ENCODE peak calls at places on chromosomes 13 and 19, in ten cellular contexts. Q, F, E, W, O, Z, I, L, R and C are unnamed samples.

GRCh38 chr13:73215807-73216206 is 157.0 kb downstream of the KLF5 start:
- DNase-seq in Q (peak), F (no peak), E (no peak), W (no peak), O (no peak), Z (no peak), I (no peak), L (peak), R (no peak), C (no peak)

GRCh38 chr13:22061371-22061805 is 390.5 kb downstream of the FGF9 start:
- DNase-seq in Q (no peak), F (no peak), E (no peak), W (no peak), O (no peak), Z (no peak), I (no peak), L (no peak), R (no peak), C (no peak)

GRCh38 chr13:106533101-106533939 is 2.1 kb downstream of the EFNB2 start:
- DNase-seq in Q (peak), F (peak), E (peak), W (peak), O (peak), Z (peak), I (no peak), L (peak), R (peak), C (peak)

GRCh38 chr13:24270639-24271131 is 38.7 kb upstream of the C1QTNF9 start:
- DNase-seq in Q (peak), F (peak), E (peak), W (no peak), O (peak), Z (peak), I (no peak), L (no peak), R (peak), C (peak)

GRCh38 chr13:74134777-74135305 is 637 bp upstream of the KLF12 start:
- DNase-seq in Q (no peak), F (no peak), E (peak), W (peak), O (no peak), Z (peak), I (peak), L (no peak), R (peak), C (no peak)

GRCh38 chr13:20847298-20847697 is 55.2 kb downstream of the XPO4 start:
- DNase-seq in Q (no peak), F (no peak), E (no peak), W (no peak), O (no peak), Z (no peak), I (no peak), L (no peak), R (no peak), C (no peak)

GRCh38 chr13:25943666-25944065 is 108.2 kb downstream of the SHISA2 start:
- DNase-seq in Q (no peak), F (peak), E (no peak), W (no peak), O (no peak), Z (no peak), I (no peak), L (no peak), R (no peak), C (no peak)

GRCh38 chr19:16801599-16801998 is 27.6 kb upstream of the SIN3B start:
- DNase-seq in Q (peak), F (no peak), E (no peak), W (no peak), O (peak), Z (no peak), I (no peak), L (no peak), R (no peak), C (no peak)

GRCh38 chr13:110397445-110397844 is 90.4 kb downstream of the COL4A2 start:
- DNase-seq in Q (peak), F (no peak), E (no peak), W (no peak), O (peak), Z (no peak), I (no peak), L (peak), R (peak), C (peak)

GRCh38 chr13:114124921-114125320 is 7.5 kb downstream of the RASA3 start:
- DNase-seq in Q (peak), F (no peak), E (peak), W (no peak), O (no peak), Z (no peak), I (no peak), L (no peak), R (no peak), C (no peak)

GRCh38 chr19:52351512-52351911 is 15.5 kb downstream of the ZNF610 start:
- DNase-seq in Q (no peak), F (no peak), E (no peak), W (peak), O (no peak), Z (no peak), I (no peak), L (no peak), R (no peak), C (no peak)

GRCh38 chr13:51935326-51936171 is 73.8 kb downstream of the CCDC70 start:
- DNase-seq in Q (no peak), F (no peak), E (no peak), W (peak), O (no peak), Z (peak), I (peak), L (no peak), R (no peak), C (no peak)

GRCh38 chr13:26706381-26706780 is 54.2 kb downstream of the GPR12 start:
- DNase-seq in Q (no peak), F (no peak), E (no peak), W (no peak), O (no peak), Z (no peak), I (no peak), L (no peak), R (no peak), C (no peak)

GRCh38 chr13:91726666-91727065 is 328.2 kb downstream of the GPC5 start:
- DNase-seq in Q (no peak), F (no peak), E (no peak), W (no peak), O (no peak), Z (no peak), I (no peak), L (no peak), R (no peak), C (no peak)

GRCh38 chr13:38830442-38831045 is 143.7 kb downstream of the FREM2 start:
- DNase-seq in Q (no peak), F (no peak), E (no peak), W (no peak), O (no peak), Z (no peak), I (no peak), L (no peak), R (no peak), C (no peak)

GRCh38 chr13:24097064-24097463 is 63.5 kb upstream of the SPATA13 start:
- DNase-seq in Q (peak), F (peak), E (no peak), W (no peak), O (peak), Z (no peak), I (no peak), L (no peak), R (no peak), C (no peak)

GRCh38 chr19:32387701-32388392 is 17.7 kb upstream of the DPY19L3 start:
- DNase-seq in Q (peak), F (no peak), E (no peak), W (no peak), O (no peak), Z (no peak), I (no peak), L (no peak), R (no peak), C (no peak)

GRCh38 chr13:21594715-21595545 is 9.0 kb downstream of the MICU2 start:
- DNase-seq in Q (no peak), F (no peak), E (no peak), W (no peak), O (no peak), Z (no peak), I (no peak), L (no peak), R (no peak), C (no peak)

DNA sequence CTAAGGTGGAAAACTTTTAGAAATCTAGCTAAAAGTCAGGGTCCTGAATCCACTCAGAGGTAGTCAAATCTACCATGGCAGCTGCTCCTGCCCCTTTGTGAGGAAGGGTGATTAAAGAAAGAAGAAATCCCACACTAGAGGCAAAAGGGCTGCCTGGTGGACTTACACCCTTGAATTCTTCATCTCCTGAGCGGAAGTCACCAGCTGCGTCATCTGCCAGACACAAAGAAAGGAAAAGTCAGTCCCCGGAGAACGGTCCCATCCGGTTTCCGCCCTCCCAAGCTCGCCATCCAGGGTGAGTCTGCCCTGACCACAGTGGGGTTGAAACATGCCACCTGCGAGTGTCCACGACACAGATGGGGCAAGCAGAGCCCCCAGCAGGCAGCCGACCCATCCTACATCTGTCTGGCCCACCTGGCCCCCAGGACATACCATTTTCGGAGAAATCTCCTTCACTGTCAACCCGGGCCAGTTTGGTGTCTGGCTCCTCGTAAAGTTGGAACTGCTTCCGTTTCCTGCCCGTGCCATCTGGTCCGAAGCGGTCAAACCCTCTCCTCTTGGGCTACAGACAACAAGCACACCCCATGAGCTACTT is 7.7 kb downstream of the AKAP8 start:
- DNase-seq in Q (no peak), F (no peak), E (no peak), W (no peak), O (no peak), Z (no peak), I (no peak), L (no peak), R (no peak), C (no peak)
- TF ChIP-seq POLR2A in Q (no peak), F (no peak), E (no peak), W (no peak), O (no peak), Z (no peak), I (no peak), L (no peak), R (no peak), C (no peak)

GRCh38 chr19:2089001-2089711 is 7.0 kb downstream of the MOB3A start:
- DNase-seq in Q (peak), F (no peak), E (no peak), W (no peak), O (no peak), Z (no peak), I (no peak), L (peak), R (no peak), C (no peak)
- TF ChIP-seq CTCF in Q (no peak), F (no peak), E (no peak), W (no peak), O (no peak), Z (no peak), I (no peak), L (no peak), R (no peak), C (no peak)

GRCh38 chr19:35330475-35330874 is 1.5 kb downstream of the CD22 start:
- DNase-seq in Q (no peak), F (no peak), E (no peak), W (no peak), O (no peak), Z (no peak), I (no peak), L (no peak), R (no peak), C (no peak)
- H3K27ac ChIP-seq in Q (no peak), F (no peak), E (no peak), W (no peak), O (no peak), Z (no peak), I (no peak), L (no peak), R (no peak), C (no peak)

DNA sequence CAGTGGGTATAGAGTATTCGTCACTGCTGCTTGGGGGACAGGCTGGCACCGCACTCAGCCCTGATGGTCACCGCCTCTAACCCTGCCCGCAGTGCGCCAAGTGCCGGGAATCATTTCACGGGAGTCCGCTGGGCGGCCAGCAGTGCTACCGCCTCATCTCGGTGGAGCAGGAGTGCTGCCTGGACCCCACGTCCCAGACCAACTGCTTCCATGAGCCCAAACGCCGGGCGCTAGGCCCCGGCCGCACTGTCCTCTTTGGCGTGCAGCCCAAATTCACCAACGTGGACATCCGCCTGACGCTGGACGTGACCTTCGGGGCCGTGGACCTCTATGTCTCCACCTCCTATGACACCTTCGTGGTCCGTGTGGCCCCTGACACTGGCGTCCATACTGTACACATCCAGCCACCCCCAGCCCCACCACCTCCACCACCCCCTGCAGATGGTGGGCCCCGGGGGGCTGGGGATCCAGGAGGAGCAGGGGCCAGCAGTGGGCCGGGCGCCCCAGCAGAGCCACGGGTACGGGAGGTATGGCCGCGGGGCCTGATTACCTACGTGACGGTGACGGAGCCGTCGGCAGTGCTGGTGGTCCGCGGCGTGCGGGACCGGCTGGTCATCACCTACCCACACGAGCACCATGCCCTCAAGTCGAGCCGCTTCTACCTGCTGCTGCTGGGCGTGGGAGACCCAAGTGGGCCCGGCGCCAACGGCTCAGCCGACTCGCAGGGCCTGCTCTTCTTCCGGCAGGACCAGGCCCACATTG is 14.5 kb downstream of the CNFN start:
- DNase-seq in Q (no peak), F (no peak), E (no peak), W (no peak), O (no peak), Z (no peak), I (no peak), L (no peak), R (no peak), C (no peak)
- TF ChIP-seq POLR2A in Q (no peak), F (no peak), E (no peak), W (no peak), O (no peak), Z (no peak), I (no peak), L (no peak), R (no peak), C (no peak)

GRCh38 chr19:19113040-19113541 is 25.2 kb downstream of the TMEM161A start:
- DNase-seq in Q (peak), F (peak), E (no peak), W (peak), O (no peak), Z (no peak), I (peak), L (no peak), R (no peak), C (no peak)
- TF ChIP-seq CTCF in Q (peak), F (peak), E (no peak), W (no peak), O (no peak), Z (no peak), I (peak), L (no peak), R (no peak), C (no peak)

DNA sequence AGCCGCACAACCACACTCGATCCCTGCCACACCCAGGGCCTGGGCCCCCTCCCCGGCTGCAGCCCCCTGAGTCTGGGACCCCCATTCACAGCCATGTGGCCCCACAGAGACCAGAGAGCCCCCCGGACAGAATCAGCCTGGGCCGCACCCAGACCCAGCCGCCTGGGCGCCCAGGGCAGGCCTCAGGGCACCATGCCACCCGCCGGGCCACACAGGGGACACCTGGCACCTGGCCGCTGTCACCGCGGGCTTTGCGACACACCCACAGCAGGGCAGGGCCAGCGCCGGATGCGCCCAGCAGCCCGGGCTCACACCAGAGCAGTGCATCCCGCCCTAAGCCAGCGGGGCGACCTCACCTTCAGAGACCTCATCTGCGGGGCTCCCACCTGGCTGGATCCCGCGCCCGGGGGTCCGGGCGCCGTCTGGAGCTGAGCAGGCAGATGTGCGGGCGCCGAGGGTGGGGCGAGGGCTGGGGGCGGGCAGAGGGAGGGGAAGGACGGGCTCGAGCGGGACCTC is 443 bp downstream of the TBXA2R start:
- DNase-seq in Q (no peak), F (no peak), E (no peak), W (peak), O (peak), Z (no peak), I (peak), L (peak), R (no peak), C (no peak)
- H3K27ac ChIP-seq in Q (no peak), F (no peak), E (peak), W (no peak), O (peak), Z (peak), I (peak), L (peak), R (peak), C (peak)

GRCh38 chr19:47112664-47113445 is 721 bp downstream of the ZC3H4 start:
- DNase-seq in Q (peak), F (peak), E (peak), W (peak), O (peak), Z (peak), I (peak), L (peak), R (peak), C (peak)
- TF ChIP-seq POLR2A in Q (peak), F (peak), E (no peak), W (peak), O (peak), Z (peak), I (no peak), L (peak), R (peak), C (peak)

GRCh38 chr13:33752631-33753030 is 65.3 kb upstream of the RFC3 start:
- DNase-seq in Q (no peak), F (no peak), E (no peak), W (no peak), O (no peak), Z (no peak), I (no peak), L (no peak), R (no peak), C (no peak)

GRCh38 chr13:33758113-33758512 is 59.8 kb upstream of the RFC3 start:
- DNase-seq in Q (no peak), F (no peak), E (no peak), W (no peak), O (no peak), Z (no peak), I (no peak), L (no peak), R (no peak), C (no peak)

GRCh38 chr13:33761744-33762143 is 56.2 kb upstream of the RFC3 start:
- DNase-seq in Q (no peak), F (peak), E (no peak), W (no peak), O (peak), Z (peak), I (no peak), L (no peak), R (no peak), C (no peak)

GRCh38 chr13:33756929-33757328 is 61.0 kb upstream of the RFC3 start:
- DNase-seq in Q (no peak), F (no peak), E (no peak), W (no peak), O (no peak), Z (no peak), I (no peak), L (no peak), R (no peak), C (no peak)

DNA sequence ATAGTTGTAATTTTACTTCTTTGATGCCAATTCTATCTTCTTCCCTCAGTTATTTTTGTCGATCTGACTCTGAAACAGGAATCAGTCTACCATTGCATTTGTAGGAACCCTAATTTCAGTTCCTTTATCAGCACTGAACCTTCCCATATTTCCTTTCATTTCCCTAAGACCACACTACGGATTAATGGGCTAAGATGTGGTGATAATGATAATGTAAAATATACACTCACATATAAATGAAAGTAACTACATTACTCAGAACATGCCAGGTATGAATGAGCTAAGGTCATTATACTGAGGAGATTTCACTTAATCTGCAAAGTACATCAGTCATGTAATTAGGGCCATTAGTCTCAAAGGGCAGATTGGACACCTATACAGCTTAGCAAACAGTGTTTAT is 60.2 kb upstream of the RFC3 start:
- DNase-seq in Q (no peak), F (no peak), E (no peak), W (no peak), O (no peak), Z (no peak), I (no peak), L (no peak), R (no peak), C (no peak)
- TF ChIP-seq CTCF in Q (no peak), F (no peak), E (no peak), W (no peak), O (no peak), Z (no peak), I (no peak), L (no peak), R (no peak), C (no peak)

GRCh38 chr13:50106559-50106958 is 91.3 kb downstream of the KCNRG start:
- DNase-seq in Q (no peak), F (no peak), E (no peak), W (no peak), O (no peak), Z (no peak), I (no peak), L (no peak), R (no peak), C (no peak)
- H3K27ac ChIP-seq in Q (no peak), F (no peak), E (no peak), W (no peak), O (peak), Z (no peak), I (peak), L (no peak), R (no peak), C (peak)

GRCh38 chr19:50327461-50328256 is 1.5 kb downstream of the KCNC3 start:
- DNase-seq in Q (no peak), F (no peak), E (no peak), W (no peak), O (no peak), Z (no peak), I (no peak), L (no peak), R (no peak), C (no peak)

GRCh38 chr19:50331187-50332013 is 2.2 kb upstream of the KCNC3 start:
- DNase-seq in Q (no peak), F (no peak), E (no peak), W (peak), O (peak), Z (no peak), I (no peak), L (no peak), R (no peak), C (no peak)

GRCh38 chr19:50328257-50329145 is 676 bp downstream of the KCNC3 start:
- DNase-seq in Q (no peak), F (no peak), E (peak), W (peak), O (no peak), Z (no peak), I (peak), L (no peak), R (no peak), C (no peak)

GRCh38 chr19:50330365-50331078 is 1.3 kb upstream of the KCNC3 start:
- DNase-seq in Q (peak), F (peak), E (peak), W (peak), O (peak), Z (peak), I (peak), L (peak), R (peak), C (peak)

GRCh38 chr19:50329146-50329925 is at the start of gene KCNC3:
- DNase-seq in Q (peak), F (peak), E (peak), W (peak), O (peak), Z (peak), I (peak), L (peak), R (peak), C (peak)
- TF ChIP-seq POLR2A in Q (no peak), F (peak), E (peak), W (peak), O (peak), Z (no peak), I (peak), L (no peak), R (no peak), C (peak)